ENCODE peak calls at places on chromosomes 11 and 22, in four cellular contexts. O, A, T and N are unnamed samples.

GRCh38 chr11:112697371-112697770 is 263.8 kb upstream of the NCAM1 start:
- DNase-seq in O (no peak), A (no peak), T (peak), N (peak)

GRCh38 chr11:92204731-92205130 is 19.9 kb upstream of the FAT3 start:
- DNase-seq in O (no peak), A (no peak), T (no peak), N (peak)

GRCh38 chr11:116503216-116504160 is 269.3 kb downstream of the BUD13 start:
- DNase-seq in O (no peak), A (no peak), T (no peak), N (no peak)

GRCh38 chr22:48761546-48761945 is 1066.1 kb downstream of the BRD1 start:
- DNase-seq in O (no peak), A (peak), T (no peak), N (no peak)

GRCh38 chr11:130634981-130635473 is 186.6 kb downstream of the ADAMTS15 start:
- DNase-seq in O (peak), A (no peak), T (no peak), N (peak)

GRCh38 chr22:27866136-27867091 is 52.6 kb downstream of the PITPNB start:
- DNase-seq in O (no peak), A (no peak), T (no peak), N (peak)

GRCh38 chr11:125055107-125055715 is 7.9 kb upstream of the SLC37A2 start:
- DNase-seq in O (no peak), A (no peak), T (no peak), N (no peak)

GRCh38 chr11:131099746-131100145 is 183.5 kb upstream of the SNX19 start:
- DNase-seq in O (no peak), A (no peak), T (no peak), N (no peak)

GRCh38 chr11:17786824-17787525 is 52.4 kb downstream of the KCNC1 start:
- DNase-seq in O (peak), A (peak), T (no peak), N (no peak)

GRCh38 chr11:104134760-104135159 is 29.2 kb downstream of the PDGFD start:
- DNase-seq in O (peak), A (no peak), T (no peak), N (no peak)

GRCh38 chr11:20762980-20763379 is 93.6 kb downstream of the NELL1 start:
- DNase-seq in O (no peak), A (no peak), T (no peak), N (no peak)

GRCh38 chr22:29715705-29716104 is 4.1 kb upstream of the CABP7 start:
- DNase-seq in O (no peak), A (no peak), T (no peak), N (no peak)

DNA sequence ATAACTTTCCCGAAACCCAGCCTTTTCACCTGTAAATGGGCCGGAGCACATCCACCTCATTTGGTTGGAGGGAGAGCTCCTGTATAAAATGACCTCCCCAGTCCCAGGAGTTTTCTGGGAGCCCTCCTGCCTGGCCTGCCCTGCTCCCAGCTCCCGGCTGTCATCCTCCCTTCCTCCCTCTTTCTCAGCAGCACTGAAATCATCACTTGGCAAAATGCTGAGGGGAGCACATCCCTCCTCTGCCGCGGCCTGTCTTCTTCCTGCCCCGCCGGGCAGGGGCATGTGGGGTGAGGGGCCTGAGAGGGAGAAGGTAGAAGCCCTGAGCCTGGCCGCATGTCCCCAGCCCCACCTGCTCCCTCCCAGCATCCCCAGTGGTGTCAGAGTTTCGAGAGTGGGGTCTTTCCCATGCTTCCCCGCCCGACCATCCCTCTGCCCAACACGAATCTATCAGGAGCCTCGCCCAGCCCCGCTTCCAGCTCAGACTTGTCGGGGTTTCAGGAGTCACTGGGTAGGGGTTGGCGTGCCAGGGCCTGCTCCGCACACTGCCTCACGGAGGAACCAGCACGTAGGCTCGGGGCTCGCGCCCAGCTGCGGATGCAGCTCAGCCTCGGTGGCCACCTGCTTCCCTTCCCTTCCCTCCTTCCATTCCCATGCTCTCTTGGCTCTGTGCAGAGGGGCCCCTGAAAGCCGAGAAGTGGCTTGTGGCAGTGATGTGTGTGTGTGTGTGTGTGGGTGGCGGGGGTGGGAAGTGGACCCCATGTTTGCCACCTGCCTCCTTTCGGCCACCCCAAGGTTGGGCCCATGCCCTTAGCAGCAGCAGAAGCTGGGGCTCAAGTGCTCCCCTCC is 37.1 kb downstream of the NECTIN1 start:
- DNase-seq in O (no peak), A (no peak), T (no peak), N (no peak)
- H3K27ac ChIP-seq in O (no peak), A (no peak), T (no peak), N (no peak)

GRCh38 chr11:11218287-11218986 is 134.6 kb downstream of the CSNK2A3 start:
- DNase-seq in O (no peak), A (no peak), T (no peak), N (peak)
- H3K27ac ChIP-seq in O (no peak), A (no peak), T (no peak), N (no peak)

GRCh38 chr22:38291201-38291777 is 18.5 kb upstream of the TMEM184B start:
- DNase-seq in O (no peak), A (no peak), T (no peak), N (peak)
- H3K27ac ChIP-seq in O (no peak), A (no peak), T (no peak), N (no peak)

DNA sequence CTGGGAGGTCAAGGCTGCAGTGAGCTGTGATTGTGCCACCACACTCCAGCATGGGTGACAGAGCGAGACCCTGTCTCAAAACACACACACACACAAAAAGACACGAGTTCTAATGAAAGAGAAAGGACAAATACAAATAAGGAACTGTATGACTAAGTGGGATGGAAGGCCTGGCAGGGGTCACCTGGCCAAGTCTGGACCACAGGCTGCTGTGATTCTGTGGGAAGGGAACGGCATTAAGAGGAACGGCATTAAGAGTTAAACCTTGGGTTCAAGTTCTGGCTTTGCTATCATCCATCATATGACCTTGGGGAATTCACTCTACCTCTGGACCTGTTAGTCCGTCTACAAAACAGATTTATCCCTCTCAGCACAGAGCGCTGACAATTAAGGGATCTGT is 47.7 kb downstream of the LRFN4 start:
- DNase-seq in O (peak), A (no peak), T (no peak), N (no peak)
- H3K27ac ChIP-seq in O (peak), A (no peak), T (no peak), N (no peak)

GRCh38 chr22:19419086-19419463 is 12.5 kb downstream of the HIRA start:
- DNase-seq in O (no peak), A (no peak), T (no peak), N (no peak)
- H3K27ac ChIP-seq in O (no peak), A (no peak), T (no peak), N (no peak)